ENCODE peak calls at places on chromosomes 16 and 17, in nine cellular contexts. One of them, this sample, is unnamed.

GRCh38 chr16:2969545-2970521 is 685 bp downstream of the PAQR4 start:
- DNase-seq in mammary epithelial cell: peak; percentile 73
- DNase-seq in SK-N-SH: peak; percentile 85
- DNase-seq in cardiac muscle cell: peak; percentile 65
- DNase-seq in DND-41: peak; percentile 88
- DNase-seq in adrenal gland: peak; percentile 76
- DNase-seq in pancreas: peak; percentile 85
- DNase-seq in brain microvascular endothelial cell: peak; percentile 7
- DNase-seq in fibroblast of lung: peak; percentile 41
- DNase-seq in this sample: no peak

GRCh38 chr16:84686702-84687298 is 13.0 kb upstream of the USP10 start:
- DNase-seq in mammary epithelial cell: no peak
- DNase-seq in SK-N-SH: no peak
- DNase-seq in cardiac muscle cell: peak; percentile 19
- DNase-seq in DND-41: no peak
- DNase-seq in adrenal gland: no peak
- DNase-seq in pancreas: no peak
- DNase-seq in brain microvascular endothelial cell: no peak
- DNase-seq in fibroblast of lung: no peak
- DNase-seq in this sample: no peak

GRCh38 chr16:2077696-2078095 is 29.9 kb downstream of the TSC2 start:
- DNase-seq in mammary epithelial cell: no peak
- DNase-seq in SK-N-SH: no peak
- DNase-seq in cardiac muscle cell: no peak
- DNase-seq in DND-41: no peak
- DNase-seq in adrenal gland: no peak
- DNase-seq in pancreas: peak; percentile 20
- DNase-seq in brain microvascular endothelial cell: no peak
- DNase-seq in fibroblast of lung: no peak
- DNase-seq in this sample: no peak

GRCh38 chr17:69175812-69176517 is 34.3 kb upstream of the ABCA6 start:
- DNase-seq in mammary epithelial cell: peak; percentile 87
- DNase-seq in SK-N-SH: no peak
- DNase-seq in cardiac muscle cell: no peak
- DNase-seq in DND-41: no peak
- DNase-seq in adrenal gland: no peak
- DNase-seq in pancreas: no peak
- DNase-seq in brain microvascular endothelial cell: peak; percentile 92
- DNase-seq in fibroblast of lung: peak; percentile 91
- DNase-seq in this sample: no peak

GRCh38 chr16:78738557-78738956 is 639.1 kb downstream of the WWOX start:
- DNase-seq in mammary epithelial cell: no peak
- DNase-seq in SK-N-SH: no peak
- DNase-seq in cardiac muscle cell: no peak
- DNase-seq in DND-41: no peak
- DNase-seq in adrenal gland: no peak
- DNase-seq in pancreas: no peak
- DNase-seq in brain microvascular endothelial cell: no peak
- DNase-seq in fibroblast of lung: no peak
- DNase-seq in this sample: no peak

GRCh38 chr16:1291576-1291974 is 17.9 kb upstream of the UBE2I start:
- DNase-seq in mammary epithelial cell: no peak
- DNase-seq in SK-N-SH: no peak
- DNase-seq in cardiac muscle cell: no peak
- DNase-seq in DND-41: no peak
- DNase-seq in adrenal gland: no peak
- DNase-seq in pancreas: no peak
- DNase-seq in brain microvascular endothelial cell: no peak
- DNase-seq in fibroblast of lung: no peak
- DNase-seq in this sample: peak; percentile 61

GRCh38 chr17:5584971-5585794 is 874 bp upstream of the NLRP1 start:
- DNase-seq in mammary epithelial cell: peak; percentile 88
- DNase-seq in SK-N-SH: no peak
- DNase-seq in cardiac muscle cell: no peak
- DNase-seq in DND-41: no peak
- DNase-seq in adrenal gland: no peak
- DNase-seq in pancreas: no peak
- DNase-seq in brain microvascular endothelial cell: no peak
- DNase-seq in fibroblast of lung: peak; percentile 93
- DNase-seq in this sample: no peak

GRCh38 chr17:40312131-40312731 is 3.3 kb downstream of the RARA start:
- DNase-seq in mammary epithelial cell: peak; percentile 56
- DNase-seq in SK-N-SH: peak; percentile 45
- DNase-seq in cardiac muscle cell: no peak
- DNase-seq in DND-41: no peak
- DNase-seq in adrenal gland: peak; percentile 35
- DNase-seq in pancreas: no peak
- DNase-seq in brain microvascular endothelial cell: no peak
- DNase-seq in fibroblast of lung: no peak
- DNase-seq in this sample: peak; percentile 49

GRCh38 chr17:57557793-57558681 is 187.1 kb downstream of the CCDC182 start:
- DNase-seq in mammary epithelial cell: peak; percentile 74
- DNase-seq in SK-N-SH: no peak
- DNase-seq in cardiac muscle cell: no peak
- DNase-seq in DND-41: no peak
- DNase-seq in adrenal gland: no peak
- DNase-seq in pancreas: no peak
- DNase-seq in brain microvascular endothelial cell: peak; percentile 78
- DNase-seq in fibroblast of lung: peak; percentile 86
- DNase-seq in this sample: no peak

GRCh38 chr17:81859906-81860755 is at the start of gene P4HB:
- DNase-seq in mammary epithelial cell: no peak
- DNase-seq in SK-N-SH: peak; percentile 100
- DNase-seq in cardiac muscle cell: no peak
- DNase-seq in DND-41: no peak
- DNase-seq in adrenal gland: peak; percentile 53
- DNase-seq in pancreas: peak; percentile 98
- DNase-seq in brain microvascular endothelial cell: no peak
- DNase-seq in fibroblast of lung: no peak
- DNase-seq in this sample: no peak

GRCh38 chr17:42422958-42423712 is at the start of gene CAVIN1:
- DNase-seq in mammary epithelial cell: peak; percentile 98
- DNase-seq in SK-N-SH: peak; percentile 83
- DNase-seq in cardiac muscle cell: peak; percentile 94
- DNase-seq in DND-41: no peak
- DNase-seq in adrenal gland: peak; percentile 98
- DNase-seq in pancreas: peak; percentile 94
- DNase-seq in brain microvascular endothelial cell: peak; percentile 93
- DNase-seq in fibroblast of lung: peak; percentile 98
- DNase-seq in this sample: peak; percentile 94
- H3K27me3 ChIP-seq in mammary epithelial cell: no peaks in the 10 kb centered on the region
- H3K27me3 ChIP-seq in SK-N-SH: no peaks in the 10 kb centered on the region
- H3K27me3 ChIP-seq in cardiac muscle cell: peaks cover 20% of the 10 kb centered on the region
- H3K27me3 ChIP-seq in DND-41: peaks cover 13% of the 10 kb centered on the region
- H3K27me3 ChIP-seq in adrenal gland: no peaks in the 10 kb centered on the region
- H3K27me3 ChIP-seq in pancreas: no peaks in the 10 kb centered on the region
- H3K27me3 ChIP-seq in brain microvascular endothelial cell: no peaks in the 10 kb centered on the region
- H3K27me3 ChIP-seq in fibroblast of lung: no peaks in the 10 kb centered on the region
- H3K27me3 ChIP-seq in this sample: no peaks in the 10 kb centered on the region

GRCh38 chr16:77431131-77431670 is 3.6 kb downstream of the ADAMTS18 start:
- DNase-seq in mammary epithelial cell: no peak
- DNase-seq in SK-N-SH: no peak
- DNase-seq in cardiac muscle cell: peak; percentile 20
- DNase-seq in DND-41: no peak
- DNase-seq in adrenal gland: no peak
- DNase-seq in pancreas: no peak
- DNase-seq in brain microvascular endothelial cell: no peak
- DNase-seq in fibroblast of lung: no peak
- DNase-seq in this sample: no peak

GRCh38 chr16:77434365-77435239 is at the start of gene ADAMTS18:
- DNase-seq in mammary epithelial cell: no peak
- DNase-seq in SK-N-SH: peak; percentile 21
- DNase-seq in cardiac muscle cell: peak; percentile 25
- DNase-seq in DND-41: no peak
- DNase-seq in adrenal gland: no peak
- DNase-seq in pancreas: no peak
- DNase-seq in brain microvascular endothelial cell: no peak
- DNase-seq in fibroblast of lung: no peak
- DNase-seq in this sample: no peak

GRCh38 chr16:77434022-77434364 is 841 bp downstream of the ADAMTS18 start:
- DNase-seq in mammary epithelial cell: no peak
- DNase-seq in SK-N-SH: no peak
- DNase-seq in cardiac muscle cell: no peak
- DNase-seq in DND-41: no peak
- DNase-seq in adrenal gland: no peak
- DNase-seq in pancreas: no peak
- DNase-seq in brain microvascular endothelial cell: no peak
- DNase-seq in fibroblast of lung: no peak
- DNase-seq in this sample: no peak

GRCh38 chr16:77432264-77432663 is 2.6 kb downstream of the ADAMTS18 start:
- DNase-seq in mammary epithelial cell: no peak
- DNase-seq in SK-N-SH: no peak
- DNase-seq in cardiac muscle cell: no peak
- DNase-seq in DND-41: no peak
- DNase-seq in adrenal gland: no peak
- DNase-seq in pancreas: no peak
- DNase-seq in brain microvascular endothelial cell: no peak
- DNase-seq in fibroblast of lung: no peak
- DNase-seq in this sample: no peak

GRCh38 chr16:77433146-77433545 is 1.7 kb downstream of the ADAMTS18 start:
- DNase-seq in mammary epithelial cell: no peak
- DNase-seq in SK-N-SH: no peak
- DNase-seq in cardiac muscle cell: no peak
- DNase-seq in DND-41: no peak
- DNase-seq in adrenal gland: no peak
- DNase-seq in pancreas: no peak
- DNase-seq in brain microvascular endothelial cell: no peak
- DNase-seq in fibroblast of lung: no peak
- DNase-seq in this sample: no peak
- H3K27me3 ChIP-seq in mammary epithelial cell: peaks cover 11% of the 10 kb centered on the region
- H3K27me3 ChIP-seq in SK-N-SH: peaks cover 33% of the 10 kb centered on the region
- H3K27me3 ChIP-seq in cardiac muscle cell: peaks cover 62% of the 10 kb centered on the region
- H3K27me3 ChIP-seq in DND-41: peaks cover 12% of the 10 kb centered on the region
- H3K27me3 ChIP-seq in adrenal gland: peaks cover 22% of the 10 kb centered on the region
- H3K27me3 ChIP-seq in pancreas: no peaks in the 10 kb centered on the region
- H3K27me3 ChIP-seq in brain microvascular endothelial cell: peaks cover 18% of the 10 kb centered on the region
- H3K27me3 ChIP-seq in fibroblast of lung: peaks cover 7% of the 10 kb centered on the region
- H3K27me3 ChIP-seq in this sample: no peaks in the 10 kb centered on the region

GRCh38 chr16:86251682-86252081 is 258.6 kb upstream of the FOXF1 start:
- DNase-seq in mammary epithelial cell: no peak
- DNase-seq in SK-N-SH: no peak
- DNase-seq in cardiac muscle cell: no peak
- DNase-seq in DND-41: no peak
- DNase-seq in adrenal gland: no peak
- DNase-seq in pancreas: no peak
- DNase-seq in brain microvascular endothelial cell: no peak
- DNase-seq in fibroblast of lung: no peak
- DNase-seq in this sample: no peak

GRCh38 chr16:86252596-86252995 is 257.7 kb upstream of the FOXF1 start:
- DNase-seq in mammary epithelial cell: peak; percentile 9
- DNase-seq in SK-N-SH: peak; percentile 31
- DNase-seq in cardiac muscle cell: peak; percentile 54
- DNase-seq in DND-41: peak; percentile 12
- DNase-seq in adrenal gland: no peak
- DNase-seq in pancreas: no peak
- DNase-seq in brain microvascular endothelial cell: no peak
- DNase-seq in fibroblast of lung: peak; percentile 11
- DNase-seq in this sample: no peak

GRCh38 chr16:86248325-86248905 is 261.9 kb upstream of the FOXF1 start:
- DNase-seq in mammary epithelial cell: no peak
- DNase-seq in SK-N-SH: no peak
- DNase-seq in cardiac muscle cell: no peak
- DNase-seq in DND-41: no peak
- DNase-seq in adrenal gland: no peak
- DNase-seq in pancreas: no peak
- DNase-seq in brain microvascular endothelial cell: no peak
- DNase-seq in fibroblast of lung: no peak
- DNase-seq in this sample: no peak

GRCh38 chr16:86245895-86246294 is 264.4 kb upstream of the FOXF1 start:
- DNase-seq in mammary epithelial cell: no peak
- DNase-seq in SK-N-SH: no peak
- DNase-seq in cardiac muscle cell: no peak
- DNase-seq in DND-41: no peak
- DNase-seq in adrenal gland: no peak
- DNase-seq in pancreas: no peak
- DNase-seq in brain microvascular endothelial cell: no peak
- DNase-seq in fibroblast of lung: no peak
- DNase-seq in this sample: no peak

GRCh38 chr16:86249631-86250030 is 260.7 kb upstream of the FOXF1 start:
- DNase-seq in mammary epithelial cell: no peak
- DNase-seq in SK-N-SH: no peak
- DNase-seq in cardiac muscle cell: no peak
- DNase-seq in DND-41: no peak
- DNase-seq in adrenal gland: no peak
- DNase-seq in pancreas: no peak
- DNase-seq in brain microvascular endothelial cell: no peak
- DNase-seq in fibroblast of lung: no peak
- DNase-seq in this sample: no peak
- H3K27me3 ChIP-seq in mammary epithelial cell: no peaks in the 10 kb centered on the region
- H3K27me3 ChIP-seq in SK-N-SH: peaks cover 52% of the 10 kb centered on the region
- H3K27me3 ChIP-seq in cardiac muscle cell: no peaks in the 10 kb centered on the region
- H3K27me3 ChIP-seq in DND-41: no peaks in the 10 kb centered on the region
- H3K27me3 ChIP-seq in adrenal gland: no peaks in the 10 kb centered on the region
- H3K27me3 ChIP-seq in pancreas: no peaks in the 10 kb centered on the region
- H3K27me3 ChIP-seq in brain microvascular endothelial cell: no peaks in the 10 kb centered on the region
- H3K27me3 ChIP-seq in fibroblast of lung: no peaks in the 10 kb centered on the region
- H3K27me3 ChIP-seq in this sample: no peaks in the 10 kb centered on the region

DNA sequence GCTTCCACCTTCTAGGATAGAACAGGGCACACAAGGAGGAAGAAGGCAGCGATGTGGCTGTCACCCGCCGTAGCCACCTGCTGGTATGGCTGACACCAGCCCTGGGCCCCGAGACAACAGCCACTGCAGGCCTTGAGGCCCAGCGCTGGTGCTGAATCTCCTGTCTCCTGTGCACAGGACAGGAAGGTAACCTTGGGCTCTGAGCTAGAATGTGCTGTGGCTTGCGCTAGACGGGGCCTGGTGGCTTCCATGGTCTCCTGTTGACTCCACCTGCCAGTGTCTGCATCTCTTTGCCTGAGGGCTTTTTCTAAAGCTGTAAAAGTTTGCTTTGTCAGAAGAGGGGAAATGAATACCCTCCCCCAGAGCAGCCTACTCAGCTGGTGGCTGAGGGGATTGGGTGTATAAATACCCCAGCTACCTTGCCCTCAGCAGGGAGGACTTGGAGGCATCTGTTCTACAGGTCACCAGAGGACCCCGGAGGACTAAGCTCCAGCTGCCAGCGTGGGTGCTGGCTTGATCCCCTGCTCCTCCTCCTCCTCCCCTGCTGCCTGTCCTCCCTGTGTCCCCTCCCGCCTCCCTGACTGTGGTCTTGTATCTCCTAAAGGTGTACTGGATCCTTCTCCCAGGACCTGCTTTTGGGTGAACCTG is 76.1 kb upstream of the SDK2 start:
- DNase-seq in mammary epithelial cell: no peak
- DNase-seq in SK-N-SH: no peak
- DNase-seq in cardiac muscle cell: peak; percentile 36
- DNase-seq in DND-41: peak; percentile 66
- DNase-seq in adrenal gland: no peak
- DNase-seq in pancreas: no peak
- DNase-seq in brain microvascular endothelial cell: no peak
- DNase-seq in fibroblast of lung: no peak
- DNase-seq in this sample: no peak
- H3K27me3 ChIP-seq in mammary epithelial cell: no peaks in the 10 kb centered on the region
- H3K27me3 ChIP-seq in SK-N-SH: no peaks in the 10 kb centered on the region
- H3K27me3 ChIP-seq in cardiac muscle cell: no peaks in the 10 kb centered on the region
- H3K27me3 ChIP-seq in DND-41: no peaks in the 10 kb centered on the region
- H3K27me3 ChIP-seq in adrenal gland: no peaks in the 10 kb centered on the region
- H3K27me3 ChIP-seq in pancreas: no peaks in the 10 kb centered on the region
- H3K27me3 ChIP-seq in brain microvascular endothelial cell: no peaks in the 10 kb centered on the region
- H3K27me3 ChIP-seq in fibroblast of lung: no peaks in the 10 kb centered on the region
- H3K27me3 ChIP-seq in this sample: no peaks in the 10 kb centered on the region

This sample was measured in right lobe of liver.